ENCODE peak calls at places on chromosomes 7 and 10, in four cellular contexts. R, L, Z and I are unnamed samples.

GRCh38 chr7:84484502-84485079 is 290.0 kb upstream of the SEMA3A start:
- DNase-seq in R (peak), L (no peak), Z (no peak), I (no peak)

GRCh38 chr10:118835682-118836326 is 81.0 kb upstream of the CACUL1 start:
- DNase-seq in R (peak), L (no peak), Z (peak), I (no peak)

GRCh38 chr10:6423004-6423403 is 157.1 kb downstream of the PRKCQ start:
- DNase-seq in R (peak), L (no peak), Z (no peak), I (peak)

GRCh38 chr10:131701131-131701947 is 199.5 kb upstream of the PPP2R2D start:
- DNase-seq in R (no peak), L (no peak), Z (no peak), I (no peak)

GRCh38 chr10:122327237-122328206 is 47.0 kb upstream of the PLEKHA1 start:
- DNase-seq in R (no peak), L (no peak), Z (no peak), I (no peak)

GRCh38 chr7:135930565-135931423 is 46.4 kb downstream of the MTPN start:
- DNase-seq in R (peak), L (no peak), Z (peak), I (peak)

GRCh38 chr10:126409821-126410220 is 21.5 kb upstream of the ADAM12 start:
- DNase-seq in R (no peak), L (no peak), Z (no peak), I (no peak)

GRCh38 chr10:68636335-68636734 is 76.2 kb downstream of the TET1 start:
- DNase-seq in R (no peak), L (no peak), Z (no peak), I (no peak)

GRCh38 chr7:128115821-128116723 is 84.8 kb upstream of the LRRC4 start:
- DNase-seq in R (no peak), L (no peak), Z (no peak), I (no peak)

GRCh38 chr7:151679073-151679708 is 159.5 kb upstream of the RHEB start:
- DNase-seq in R (no peak), L (no peak), Z (no peak), I (no peak)

GRCh38 chr7:4792537-4793126 is 17.2 kb downstream of the AP5Z1 start:
- DNase-seq in R (peak), L (peak), Z (no peak), I (no peak)

DNA sequence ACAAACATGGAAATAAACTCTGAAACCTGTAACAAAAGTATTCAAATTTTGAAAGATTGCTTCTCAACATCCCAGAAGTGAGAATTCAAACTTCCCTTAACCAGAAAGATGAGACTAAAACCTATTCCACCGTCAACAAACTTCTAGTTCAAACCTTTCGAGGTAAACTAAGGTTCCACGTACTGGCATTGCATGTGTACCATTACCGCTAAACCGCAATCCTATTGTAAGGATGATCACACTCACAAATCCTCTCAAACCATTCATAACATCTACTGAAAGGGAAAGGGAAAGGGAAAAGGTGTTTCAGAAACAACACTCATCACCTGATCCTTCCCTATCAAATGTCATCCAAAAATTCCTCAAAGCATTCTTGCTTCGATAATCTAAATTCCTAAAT is 3.1 kb downstream of the SMURF1 start:
- DNase-seq in R (no peak), L (no peak), Z (no peak), I (no peak)
- H3K4me3 ChIP-seq in R (peak), L (no peak), Z (peak), I (peak)

GRCh38 chr7:123204206-123204835 is 4.6 kb upstream of the SLC13A1 start:
- DNase-seq in R (no peak), L (no peak), Z (no peak), I (no peak)

GRCh38 chr7:123198111-123198510 is 1.7 kb downstream of the SLC13A1 start:
- DNase-seq in R (no peak), L (no peak), Z (no peak), I (no peak)

GRCh38 chr7:123198668-123199652 is 809 bp downstream of the SLC13A1 start:
- DNase-seq in R (no peak), L (no peak), Z (no peak), I (no peak)

GRCh38 chr7:123201901-123202300 is 2.1 kb upstream of the SLC13A1 start:
- DNase-seq in R (no peak), L (no peak), Z (no peak), I (no peak)

GRCh38 chr7:123199869-123200268 is at the start of gene SLC13A1:
- DNase-seq in R (no peak), L (no peak), Z (no peak), I (no peak)
- H3K4me3 ChIP-seq in R (no peak), L (no peak), Z (no peak), I (no peak)

GRCh38 chr10:128539784-128540759 is 413.8 kb upstream of the MKI67 start:
- DNase-seq in R (no peak), L (no peak), Z (no peak), I (peak)
- H3K4me3 ChIP-seq in R (no peak), L (no peak), Z (peak), I (no peak)

GRCh38 chr7:150389532-150389816 is 10.3 kb downstream of the ZNF775 start:
- DNase-seq in R (peak), L (no peak), Z (no peak), I (no peak)
- H3K4me3 ChIP-seq in R (no peak), L (no peak), Z (no peak), I (no peak)

DNA sequence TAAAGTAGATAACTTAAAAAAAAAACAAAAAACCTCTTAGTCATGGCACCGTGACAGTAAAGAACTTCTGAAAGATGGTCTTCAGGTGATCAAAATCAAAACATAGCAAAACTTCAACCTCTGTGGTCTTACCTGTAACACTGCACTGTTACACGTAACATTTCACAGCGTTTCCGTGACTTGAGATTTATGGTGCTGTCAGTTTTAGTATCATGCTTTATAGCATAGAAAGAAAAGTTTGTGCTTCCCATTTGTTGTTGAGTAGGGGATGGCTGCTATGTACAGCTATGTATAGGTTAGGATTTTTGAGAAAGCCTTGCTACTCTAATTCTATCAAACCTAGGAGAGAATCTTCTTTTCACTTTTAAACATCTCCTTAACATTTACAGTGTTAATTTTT is 251.3 kb upstream of the YAE1 start:
- DNase-seq in R (no peak), L (no peak), Z (no peak), I (no peak)
- H3K4me3 ChIP-seq in R (no peak), L (no peak), Z (no peak), I (no peak)

GRCh38 chr7:21965318-21965717 is 19.6 kb upstream of the CDCA7L start:
- DNase-seq in R (no peak), L (no peak), Z (no peak), I (peak)

GRCh38 chr7:21966271-21966670 is 20.6 kb upstream of the CDCA7L start:
- DNase-seq in R (no peak), L (no peak), Z (no peak), I (no peak)

GRCh38 chr7:21969822-21970221 is 24.1 kb upstream of the CDCA7L start:
- DNase-seq in R (no peak), L (no peak), Z (no peak), I (no peak)

GRCh38 chr7:21971780-21972396 is 26.2 kb upstream of the CDCA7L start:
- DNase-seq in R (no peak), L (no peak), Z (no peak), I (no peak)

DNA sequence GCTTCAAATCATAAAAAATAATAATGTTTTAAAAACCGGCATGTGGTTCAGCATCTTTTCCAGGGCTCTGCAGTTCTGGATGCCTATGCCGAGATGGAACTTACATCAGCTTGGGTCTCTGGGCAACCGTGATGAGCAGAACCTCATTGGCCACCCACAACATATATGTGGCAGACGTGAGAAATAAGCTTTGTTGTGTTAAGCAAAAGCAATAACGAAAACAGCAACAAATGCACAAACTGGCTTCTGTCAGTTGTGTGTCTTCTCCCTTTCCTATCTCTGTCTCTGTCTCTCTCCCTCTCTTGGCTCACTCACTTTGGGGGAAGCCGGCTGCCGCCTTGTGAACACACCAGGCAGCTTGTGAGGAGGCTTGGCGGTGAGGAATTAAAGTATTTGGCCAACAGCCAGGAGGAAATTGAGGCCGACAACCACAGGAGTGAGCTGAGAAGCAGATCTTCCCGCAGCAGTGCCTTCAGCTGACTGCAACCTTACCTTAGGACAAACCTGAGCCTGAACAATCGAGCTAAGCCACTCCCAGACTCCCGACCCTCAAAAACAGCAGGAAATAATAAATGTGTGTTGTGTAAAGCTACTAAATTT is 21.9 kb upstream of the CDCA7L start:
- DNase-seq in R (peak), L (no peak), Z (no peak), I (no peak)
- H3K4me3 ChIP-seq in R (no peak), L (no peak), Z (no peak), I (no peak)

GRCh38 chr10:104331208-104331838 is 6.9 kb downstream of the ITPRIP start:
- DNase-seq in R (peak), L (no peak), Z (no peak), I (peak)
- H3K4me3 ChIP-seq in R (no peak), L (no peak), Z (no peak), I (no peak)

GRCh38 chr7:37411444-37412034 is 37.1 kb downstream of the ELMO1 start:
- DNase-seq in R (no peak), L (no peak), Z (no peak), I (no peak)

GRCh38 chr7:37410305-37411209 is 38.1 kb downstream of the ELMO1 start:
- DNase-seq in R (no peak), L (no peak), Z (no peak), I (no peak)

GRCh38 chr7:37408241-37408884 is 40.3 kb downstream of the ELMO1 start:
- DNase-seq in R (no peak), L (no peak), Z (no peak), I (no peak)

GRCh38 chr7:37408885-37409248 is 39.8 kb downstream of the ELMO1 start:
- DNase-seq in R (no peak), L (no peak), Z (no peak), I (no peak)

GRCh38 chr7:37409456-37409855 is 39.2 kb downstream of the ELMO1 start:
- DNase-seq in R (no peak), L (no peak), Z (no peak), I (no peak)
- H3K4me3 ChIP-seq in R (no peak), L (no peak), Z (no peak), I (no peak)

DNA sequence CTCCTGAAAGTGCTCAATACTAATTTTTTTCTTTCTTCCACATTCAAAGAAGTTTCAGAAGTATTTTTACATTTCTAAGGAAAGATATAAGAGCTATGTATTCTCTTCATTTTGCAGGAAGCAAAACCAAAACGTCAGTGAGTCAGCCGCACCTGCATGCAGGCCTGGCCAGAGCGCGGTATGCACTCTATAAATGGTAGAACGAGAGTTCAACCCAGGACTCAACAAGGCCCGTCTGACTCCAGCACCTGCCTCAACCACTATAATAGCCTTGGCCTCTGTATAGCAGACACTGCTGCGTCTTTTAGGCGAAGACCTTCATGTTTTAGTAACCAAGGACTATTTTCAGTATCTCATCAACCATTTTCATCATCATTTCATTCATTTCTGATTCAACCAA is 113.2 kb downstream of the KMT2E start:
- DNase-seq in R (peak), L (no peak), Z (no peak), I (no peak)
- H3K4me3 ChIP-seq in R (no peak), L (no peak), Z (no peak), I (no peak)